ENCODE peak calls at places on chromosomes 1 and 21, in four cellular contexts. B is K562, E is GM12878, I is SK-N-SH. U is an unnamed sample.

GRCh38 chr1:118074101-118074500 is 110.9 kb downstream of the SPAG17 start:
- DNase-seq in B (no peak), E (no peak), I (no peak), U (no peak)

GRCh38 chr1:16612332-16613172 is 812 bp downstream of the NBPF1 start:
- DNase-seq in B (peak; percentile 63), E (no peak), I (peak; percentile 70), U (peak; percentile 65)

GRCh38 chr1:78237364-78237916 is 191.7 kb downstream of the GIPC2 start:
- DNase-seq in B (no peak), E (no peak), I (no peak), U (no peak)

GRCh38 chr1:58722967-58723366 is 23.1 kb upstream of the MYSM1 start:
- DNase-seq in B (no peak), E (no peak), I (no peak), U (no peak)

GRCh38 chr1:67853704-67854103 is 20.4 kb upstream of the GNG12 start:
- DNase-seq in B (peak; percentile 77), E (no peak), I (peak; percentile 77), U (peak; percentile 95)

GRCh38 chr1:110421159-110421777 is 13.8 kb upstream of the LAMTOR5 start:
- DNase-seq in B (no peak), E (no peak), I (no peak), U (no peak)

GRCh38 chr1:240591552-240591951 is 20.4 kb downstream of the GREM2 start:
- DNase-seq in B (no peak), E (no peak), I (no peak), U (no peak)

GRCh38 chr21:30996728-30997127 is 41.5 kb downstream of the KRTAP19-8 start:
- DNase-seq in B (no peak), E (no peak), I (no peak), U (no peak)

GRCh38 chr1:231691618-231692259 is 65.1 kb downstream of the DISC1 start:
- DNase-seq in B (peak; percentile 77), E (no peak), I (peak; percentile 56), U (peak; percentile 82)

GRCh38 chr21:34986561-34987533 is 62.3 kb downstream of the RUNX1 start:
- DNase-seq in B (no peak), E (peak; percentile 72), I (no peak), U (no peak)

GRCh38 chr1:153617677-153618076 is 1.6 kb upstream of the S100A14 start:
- DNase-seq in B (peak; percentile 65), E (no peak), I (peak; percentile 82), U (peak; percentile 62)

GRCh38 chr1:154193821-154194220 is 1.9 kb upstream of the TPM3 start:
- DNase-seq in B (no peak), E (no peak), I (no peak), U (no peak)

GRCh38 chr1:72846891-72847290 is 564.6 kb upstream of the NEGR1 start:
- DNase-seq in B (no peak), E (no peak), I (no peak), U (no peak)

GRCh38 chr1:75487399-75487798 is 123.5 kb downstream of the SLC44A5 start:
- DNase-seq in B (no peak), E (no peak), I (no peak), U (no peak)

GRCh38 chr21:29892379-29892778 is 47.4 kb downstream of the GRIK1 start:
- DNase-seq in B (no peak), E (no peak), I (no peak), U (no peak)

GRCh38 chr21:46054031-46054430 is 43.9 kb upstream of the COL6A2 start:
- DNase-seq in B (no peak), E (no peak), I (no peak), U (no peak)

GRCh38 chr21:46056450-46056903 is 41.4 kb upstream of the COL6A2 start:
- DNase-seq in B (no peak), E (no peak), I (no peak), U (no peak)

GRCh38 chr21:46054447-46054846 is 43.5 kb upstream of the COL6A2 start:
- DNase-seq in B (no peak), E (no peak), I (no peak), U (no peak)

GRCh38 chr21:46057111-46057709 is 40.7 kb upstream of the COL6A2 start:
- DNase-seq in B (no peak), E (no peak), I (no peak), U (no peak)

DNA sequence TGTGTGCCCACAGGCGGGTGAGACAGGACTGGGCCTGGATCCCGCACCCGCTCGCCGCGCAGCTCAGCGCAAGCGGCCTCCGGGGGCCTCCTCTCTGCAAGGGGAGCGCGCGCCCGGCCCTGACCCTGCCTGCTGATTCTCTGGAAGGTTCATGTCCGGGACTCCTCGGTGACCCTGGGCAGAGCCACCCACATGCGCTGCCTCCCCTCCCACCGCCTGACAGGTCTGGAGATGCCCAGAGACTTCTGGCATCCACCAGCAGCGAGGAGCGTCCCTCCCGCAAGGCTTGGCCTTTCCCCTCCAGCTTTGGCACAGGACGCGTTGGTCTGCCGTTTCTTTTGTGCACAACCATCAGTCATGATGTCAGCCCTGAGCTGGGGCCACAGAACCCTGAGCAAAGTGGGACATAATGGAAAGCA is 42.0 kb upstream of the COL6A2 start:
- DNase-seq in B (no peak), E (no peak), I (no peak), U (no peak)
- TF ChIP-seq USF1 in B (no peak), E (no peak), I (no peak), U (no peak)

GRCh38 chr1:21436488-21437340 is 3.2 kb upstream of the NBPF3 start:
- DNase-seq in B (peak; percentile 24), E (no peak), I (peak; percentile 56), U (peak; percentile 72)
- TF ChIP-seq USF1 in B (no peak), E (no peak), I (no peak), U (no peak)

GRCh38 chr1:9194024-9194423 is 40.5 kb upstream of the H6PD start:
- DNase-seq in B (no peak), E (no peak), I (no peak), U (no peak)
- TF ChIP-seq USF1 in B (no peak), E (no peak), I (no peak), U (no peak)

GRCh38 chr1:166167395-166167922 is 658 bp upstream of the FAM78B start:
- DNase-seq in B (no peak), E (no peak), I (no peak), U (no peak)
- TF ChIP-seq USF1 in B (no peak), E (no peak), I (no peak), U (no peak)